ENCODE peak calls at places on chromosomes 7 and 10, in nine cellular contexts. One of them, this sample, is unnamed.

GRCh38 chr10:13686331-13686752 is 99.6 kb downstream of the PRPF18 start:
- DNase-seq in GDM1: no peak
- DNase-seq in H7: no peak
- DNase-seq in upper lobe of left lung: no peak
- DNase-seq in activated naive CD4-positive, alpha-beta T cell treated with Interleukin-2 at 50 U/mL for 16 hours: no peak
- DNase-seq in MCF 10A: no peak
- DNase-seq in body of pancreas: no peak
- DNase-seq in activated naive CD8-positive, alpha-beta T cell treated with anti-CD3 and anti-CD28 coated beads, Interleukin-2, amount 50 U/mL, for 24 hours: no peak
- DNase-seq in NCI-H1417: peak; percentile 2
- DNase-seq in this sample: no peak

GRCh38 chr7:54946271-54946670 is 72.5 kb upstream of the EGFR start:
- DNase-seq in GDM1: no peak
- DNase-seq in H7: no peak
- DNase-seq in upper lobe of left lung: no peak
- DNase-seq in activated naive CD4-positive, alpha-beta T cell treated with Interleukin-2 at 50 U/mL for 16 hours: no peak
- DNase-seq in MCF 10A: no peak
- DNase-seq in body of pancreas: no peak
- DNase-seq in activated naive CD8-positive, alpha-beta T cell treated with anti-CD3 and anti-CD28 coated beads, Interleukin-2, amount 50 U/mL, for 24 hours: no peak
- DNase-seq in NCI-H1417: no peak
- DNase-seq in this sample: no peak

GRCh38 chr10:130300608-130301025 is 164.4 kb downstream of the GLRX3 start:
- DNase-seq in GDM1: peak; percentile 84
- DNase-seq in H7: no peak
- DNase-seq in upper lobe of left lung: peak; percentile 89
- DNase-seq in activated naive CD4-positive, alpha-beta T cell treated with Interleukin-2 at 50 U/mL for 16 hours: peak; percentile 52
- DNase-seq in MCF 10A: no peak
- DNase-seq in body of pancreas: no peak
- DNase-seq in activated naive CD8-positive, alpha-beta T cell treated with anti-CD3 and anti-CD28 coated beads, Interleukin-2, amount 50 U/mL, for 24 hours: peak; percentile 46
- DNase-seq in NCI-H1417: no peak
- DNase-seq in this sample: no peak

GRCh38 chr7:55961994-55962393 is 2.4 kb upstream of the NIPSNAP2 start:
- DNase-seq in GDM1: no peak
- DNase-seq in H7: no peak
- DNase-seq in upper lobe of left lung: no peak
- DNase-seq in activated naive CD4-positive, alpha-beta T cell treated with Interleukin-2 at 50 U/mL for 16 hours: no peak
- DNase-seq in MCF 10A: peak; percentile 52
- DNase-seq in body of pancreas: no peak
- DNase-seq in activated naive CD8-positive, alpha-beta T cell treated with anti-CD3 and anti-CD28 coated beads, Interleukin-2, amount 50 U/mL, for 24 hours: no peak
- DNase-seq in NCI-H1417: no peak
- DNase-seq in this sample: no peak

GRCh38 chr10:55233090-55233489 is 432.1 kb upstream of the PCDH15 start:
- DNase-seq in GDM1: no peak
- DNase-seq in H7: no peak
- DNase-seq in upper lobe of left lung: no peak
- DNase-seq in activated naive CD4-positive, alpha-beta T cell treated with Interleukin-2 at 50 U/mL for 16 hours: no peak
- DNase-seq in MCF 10A: no peak
- DNase-seq in body of pancreas: no peak
- DNase-seq in activated naive CD8-positive, alpha-beta T cell treated with anti-CD3 and anti-CD28 coated beads, Interleukin-2, amount 50 U/mL, for 24 hours: no peak
- DNase-seq in NCI-H1417: no peak
- DNase-seq in this sample: no peak

GRCh38 chr7:85602196-85602595 is 415.3 kb upstream of the SEMA3D start:
- DNase-seq in GDM1: no peak
- DNase-seq in H7: no peak
- DNase-seq in upper lobe of left lung: no peak
- DNase-seq in activated naive CD4-positive, alpha-beta T cell treated with Interleukin-2 at 50 U/mL for 16 hours: no peak
- DNase-seq in MCF 10A: no peak
- DNase-seq in body of pancreas: no peak
- DNase-seq in activated naive CD8-positive, alpha-beta T cell treated with anti-CD3 and anti-CD28 coated beads, Interleukin-2, amount 50 U/mL, for 24 hours: no peak
- DNase-seq in NCI-H1417: no peak
- DNase-seq in this sample: no peak

GRCh38 chr7:78587443-78588044 is 789.0 kb downstream of the PHTF2 start:
- DNase-seq in GDM1: no peak
- DNase-seq in H7: peak; percentile 8
- DNase-seq in upper lobe of left lung: no peak
- DNase-seq in activated naive CD4-positive, alpha-beta T cell treated with Interleukin-2 at 50 U/mL for 16 hours: no peak
- DNase-seq in MCF 10A: peak; percentile 32
- DNase-seq in body of pancreas: no peak
- DNase-seq in activated naive CD8-positive, alpha-beta T cell treated with anti-CD3 and anti-CD28 coated beads, Interleukin-2, amount 50 U/mL, for 24 hours: no peak
- DNase-seq in NCI-H1417: no peak
- DNase-seq in this sample: no peak

GRCh38 chr7:6071406-6071805 is 40.2 kb downstream of the ANKRD61 start:
- DNase-seq in GDM1: no peak
- DNase-seq in H7: no peak
- DNase-seq in upper lobe of left lung: no peak
- DNase-seq in activated naive CD4-positive, alpha-beta T cell treated with Interleukin-2 at 50 U/mL for 16 hours: no peak
- DNase-seq in MCF 10A: no peak
- DNase-seq in body of pancreas: no peak
- DNase-seq in activated naive CD8-positive, alpha-beta T cell treated with anti-CD3 and anti-CD28 coated beads, Interleukin-2, amount 50 U/mL, for 24 hours: no peak
- DNase-seq in NCI-H1417: no peak
- DNase-seq in this sample: no peak

GRCh38 chr7:74707216-74707615 is 49.7 kb downstream of the GTF2I start:
- DNase-seq in GDM1: no peak
- DNase-seq in H7: no peak
- DNase-seq in upper lobe of left lung: no peak
- DNase-seq in activated naive CD4-positive, alpha-beta T cell treated with Interleukin-2 at 50 U/mL for 16 hours: no peak
- DNase-seq in MCF 10A: no peak
- DNase-seq in body of pancreas: no peak
- DNase-seq in activated naive CD8-positive, alpha-beta T cell treated with anti-CD3 and anti-CD28 coated beads, Interleukin-2, amount 50 U/mL, for 24 hours: no peak
- DNase-seq in NCI-H1417: no peak
- DNase-seq in this sample: no peak

GRCh38 chr7:95404316-95404715 is 8.1 kb upstream of the PON3 start:
- DNase-seq in GDM1: no peak
- DNase-seq in H7: no peak
- DNase-seq in upper lobe of left lung: no peak
- DNase-seq in activated naive CD4-positive, alpha-beta T cell treated with Interleukin-2 at 50 U/mL for 16 hours: no peak
- DNase-seq in MCF 10A: no peak
- DNase-seq in body of pancreas: no peak
- DNase-seq in activated naive CD8-positive, alpha-beta T cell treated with anti-CD3 and anti-CD28 coated beads, Interleukin-2, amount 50 U/mL, for 24 hours: no peak
- DNase-seq in NCI-H1417: no peak
- DNase-seq in this sample: no peak

GRCh38 chr7:101164071-101164840 is 1.1 kb downstream of the VGF start:
- DNase-seq in GDM1: no peak
- DNase-seq in H7: peak; percentile 88
- DNase-seq in upper lobe of left lung: peak; percentile 87
- DNase-seq in activated naive CD4-positive, alpha-beta T cell treated with Interleukin-2 at 50 U/mL for 16 hours: peak; percentile 11
- DNase-seq in MCF 10A: peak; percentile 56
- DNase-seq in body of pancreas: no peak
- DNase-seq in activated naive CD8-positive, alpha-beta T cell treated with anti-CD3 and anti-CD28 coated beads, Interleukin-2, amount 50 U/mL, for 24 hours: no peak
- DNase-seq in NCI-H1417: peak; percentile 69
- DNase-seq in this sample: peak; percentile 47

GRCh38 chr7:51430480-51431086 is 114.0 kb upstream of the COBL start:
- DNase-seq in GDM1: no peak
- DNase-seq in H7: peak; percentile 80
- DNase-seq in upper lobe of left lung: no peak
- DNase-seq in activated naive CD4-positive, alpha-beta T cell treated with Interleukin-2 at 50 U/mL for 16 hours: no peak
- DNase-seq in MCF 10A: peak; percentile 67
- DNase-seq in body of pancreas: peak; percentile 29
- DNase-seq in activated naive CD8-positive, alpha-beta T cell treated with anti-CD3 and anti-CD28 coated beads, Interleukin-2, amount 50 U/mL, for 24 hours: peak; percentile 48
- DNase-seq in NCI-H1417: peak; percentile 75
- DNase-seq in this sample: peak; percentile 14

GRCh38 chr7:43260980-43261878 is 148.8 kb downstream of the HECW1 start:
- DNase-seq in GDM1: peak; percentile 35
- DNase-seq in H7: peak; percentile 76
- DNase-seq in upper lobe of left lung: no peak
- DNase-seq in activated naive CD4-positive, alpha-beta T cell treated with Interleukin-2 at 50 U/mL for 16 hours: peak; percentile 63
- DNase-seq in MCF 10A: peak; percentile 86
- DNase-seq in body of pancreas: peak; percentile 67
- DNase-seq in activated naive CD8-positive, alpha-beta T cell treated with anti-CD3 and anti-CD28 coated beads, Interleukin-2, amount 50 U/mL, for 24 hours: peak; percentile 67
- DNase-seq in NCI-H1417: peak; percentile 88
- DNase-seq in this sample: peak; percentile 83